ENCODE peak calls at places on chromosomes 12 and 14, in seven cellular contexts. X, B, D, K, Y, G and H are unnamed samples.

GRCh38 chr14:65069874-65070709 is 32.2 kb downstream of the MAX start:
- DNase-seq in X (no peak), B (no peak), D (no peak), K (no peak), Y (no peak), G (no peak), H (no peak)

GRCh38 chr14:49972840-49973239 is 80.0 kb downstream of the ARF6 start:
- DNase-seq in X (peak; percentile 31), B (peak; percentile 71), D (peak; percentile 79), K (peak; percentile 72), Y (no peak), G (peak; percentile 82), H (no peak)

GRCh38 chr12:48779869-48780268 is 9.0 kb downstream of the ADCY6 start:
- DNase-seq in X (peak; percentile 32), B (no peak), D (peak; percentile 82), K (no peak), Y (no peak), G (no peak), H (peak; percentile 91)

GRCh38 chr12:24380122-24380521 is 430.7 kb upstream of the SOX5 start:
- DNase-seq in X (no peak), B (no peak), D (no peak), K (no peak), Y (no peak), G (no peak), H (no peak)

GRCh38 chr12:14314801-14315200 is 50.7 kb upstream of the ATF7IP start:
- DNase-seq in X (no peak), B (no peak), D (no peak), K (no peak), Y (peak; percentile 23), G (no peak), H (peak; percentile 74)

GRCh38 chr12:57232156-57232756 is 2.7 kb downstream of the SHMT2 start:
- DNase-seq in X (no peak), B (no peak), D (no peak), K (no peak), Y (no peak), G (no peak), H (no peak)

GRCh38 chr12:30794591-30795409 is 40.0 kb upstream of the CAPRIN2 start:
- DNase-seq in X (peak; percentile 43), B (peak; percentile 94), D (peak; percentile 93), K (peak; percentile 86), Y (no peak), G (peak; percentile 67), H (peak; percentile 95)

GRCh38 chr14:60756847-60757246 is 22.3 kb downstream of the MNAT1 start:
- DNase-seq in X (no peak), B (no peak), D (peak; percentile 21), K (no peak), Y (no peak), G (no peak), H (no peak)

GRCh38 chr14:95527392-95528002 is 7.4 kb upstream of the GLRX5 start:
- DNase-seq in X (no peak), B (no peak), D (no peak), K (no peak), Y (no peak), G (peak; percentile 36), H (peak; percentile 62)

GRCh38 chr12:130366159-130366558 is 28.5 kb downstream of the PIWIL1 start:
- DNase-seq in X (no peak), B (no peak), D (no peak), K (no peak), Y (no peak), G (no peak), H (no peak)

GRCh38 chr12:49819786-49820185 is 8.4 kb downstream of the NCKAP5L start:
- DNase-seq in X (no peak), B (no peak), D (no peak), K (no peak), Y (no peak), G (no peak), H (no peak)

GRCh38 chr12:25845415-25845814 is 113.1 kb upstream of the RASSF8 start:
- DNase-seq in X (no peak), B (no peak), D (no peak), K (no peak), Y (no peak), G (no peak), H (no peak)

GRCh38 chr14:23153891-23154796 is 29.3 kb downstream of the SLC7A8 start:
- DNase-seq in X (peak; percentile 90), B (peak; percentile 38), D (peak; percentile 61), K (no peak), Y (no peak), G (no peak), H (peak; percentile 43)

GRCh38 chr12:110578522-110579238 is 4.4 kb downstream of the PPTC7 start:
- DNase-seq in X (no peak), B (peak; percentile 88), D (no peak), K (no peak), Y (no peak), G (no peak), H (no peak)

GRCh38 chr14:80770114-80770917 is 171.2 kb downstream of the CEP128 start:
- DNase-seq in X (no peak), B (no peak), D (peak; percentile 70), K (no peak), Y (no peak), G (no peak), H (no peak)

GRCh38 chr12:133080619-133081407 is at the start of gene ZNF140:
- DNase-seq in X (peak; percentile 87), B (no peak), D (peak; percentile 98), K (peak; percentile 68), Y (peak; percentile 76), G (peak; percentile 94), H (peak; percentile 99)

GRCh38 chr12:131527092-131527491 is 183.8 kb upstream of the SFSWAP start:
- DNase-seq in X (no peak), B (no peak), D (no peak), K (no peak), Y (no peak), G (no peak), H (no peak)

GRCh38 chr12:105696-106095 is 39.1 kb downstream of the IQSEC3 start:
- DNase-seq in X (no peak), B (no peak), D (no peak), K (no peak), Y (no peak), G (no peak), H (no peak)

GRCh38 chr14:75864352-75864751 is 117.4 kb downstream of the TGFB3 start:
- DNase-seq in X (no peak), B (no peak), D (no peak), K (no peak), Y (no peak), G (no peak), H (no peak)

GRCh38 chr12:128966411-128966810 is 113.1 kb downstream of the GLT1D1 start:
- DNase-seq in X (no peak), B (no peak), D (no peak), K (no peak), Y (no peak), G (no peak), H (no peak)

GRCh38 chr12:61694214-61694613 is 566.0 kb upstream of the USP15 start:
- DNase-seq in X (no peak), B (no peak), D (no peak), K (no peak), Y (no peak), G (no peak), H (no peak)

GRCh38 chr12:34302131-34302885 is 280.0 kb downstream of the ALG10 start:
- DNase-seq in X (no peak), B (no peak), D (no peak), K (no peak), Y (no peak), G (no peak), H (no peak)

GRCh38 chr14:53214384-53214783 is 61.3 kb upstream of the DDHD1 start:
- DNase-seq in X (no peak), B (no peak), D (no peak), K (no peak), Y (no peak), G (no peak), H (no peak)

GRCh38 chr12:89971880-89972279 is 263.2 kb upstream of the ATP2B1 start:
- DNase-seq in X (no peak), B (no peak), D (peak; percentile 69), K (no peak), Y (no peak), G (no peak), H (no peak)

GRCh38 chr12:1505576-1505975 is 88.8 kb downstream of the FBXL14 start:
- DNase-seq in X (no peak), B (no peak), D (no peak), K (no peak), Y (no peak), G (no peak), H (no peak)
- TF ChIP-seq POLR2A in X (no peak), B (no peak), D (no peak), K (no peak), Y (no peak), G (no peak), H (no peak)

GRCh38 chr12:73892181-73892580 is 645.5 kb upstream of the ATXN7L3B start:
- DNase-seq in X (no peak), B (no peak), D (peak; percentile 4), K (no peak), Y (no peak), G (no peak), H (no peak)
- TF ChIP-seq MAX in X (no peak), B (no peak), D (no peak), K (no peak), Y (no peak), G (no peak), H (no peak)

DNA sequence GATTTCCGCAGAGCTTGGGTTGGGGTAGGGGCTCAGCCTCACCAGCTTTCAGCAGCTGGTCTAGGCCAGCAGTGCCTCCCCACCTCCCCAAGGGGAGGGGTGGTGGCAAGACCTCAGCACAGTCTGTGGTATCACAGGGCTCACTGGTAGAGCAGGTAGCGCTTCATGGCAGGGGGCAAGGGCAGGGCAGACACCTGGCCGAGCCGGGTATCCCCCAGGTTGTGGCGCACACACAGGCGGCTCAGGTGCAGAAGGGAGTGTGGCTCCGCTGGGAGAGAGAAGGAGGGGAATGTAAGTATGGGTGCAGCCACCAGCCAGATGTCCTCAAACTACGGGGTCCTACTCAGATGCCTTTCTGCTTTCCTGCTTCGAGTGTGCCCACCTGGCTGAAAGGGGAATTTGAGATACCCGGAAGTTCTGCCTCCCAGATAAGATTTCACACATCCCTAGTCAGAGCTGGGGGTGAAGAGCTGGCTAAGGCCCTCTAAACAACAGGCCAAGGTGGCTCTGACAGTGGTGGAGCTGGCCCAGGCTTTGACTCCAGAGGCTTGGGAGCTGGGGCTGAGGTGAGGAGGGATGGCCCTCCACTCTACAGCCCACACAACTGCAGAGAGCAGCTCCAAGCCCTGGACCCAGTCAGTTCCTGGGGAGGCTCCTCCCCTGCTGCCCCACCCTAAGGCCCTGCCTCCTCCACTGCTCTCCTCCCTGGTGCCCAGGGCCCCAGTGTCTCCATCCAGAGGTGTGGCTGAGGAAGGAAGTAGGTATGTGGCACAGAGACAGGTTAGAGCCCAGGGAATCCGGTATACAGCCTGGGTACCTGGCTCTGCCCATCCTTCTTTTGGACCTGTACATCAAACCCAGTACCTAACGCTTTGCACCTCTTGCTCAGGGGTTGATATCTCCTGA is 1.8 kb downstream of the SPSB2 start:
- DNase-seq in X (peak; percentile 46), B (peak; percentile 56), D (no peak), K (peak; percentile 76), Y (no peak), G (no peak), H (peak; percentile 55)
- TF ChIP-seq POLR2A in X (peak; percentile 70), B (peak; percentile 74), D (peak; percentile 38), K (peak; percentile 65), Y (peak; percentile 56), G (peak; percentile 41), H (no peak)

DNA sequence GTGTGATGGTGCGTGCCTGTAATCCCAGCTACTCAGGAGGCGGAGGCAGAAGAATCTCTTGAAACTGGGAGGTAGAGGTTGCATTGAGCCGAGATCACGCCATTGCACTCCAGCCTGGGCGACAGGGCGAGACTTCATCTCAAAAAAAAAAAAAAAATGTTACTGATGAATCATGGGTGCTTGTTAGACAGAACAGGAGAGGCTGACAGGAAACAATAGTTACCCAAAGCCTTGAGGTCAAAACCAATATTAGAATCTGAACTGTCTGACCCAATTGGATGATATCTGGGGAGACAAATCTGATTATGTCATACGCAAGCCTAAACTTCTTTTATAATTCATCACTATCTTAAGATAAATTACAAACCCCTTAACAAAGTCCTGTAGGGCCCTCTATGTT is 40.7 kb upstream of the KIF21A start:
- DNase-seq in X (no peak), B (no peak), D (no peak), K (no peak), Y (no peak), G (no peak), H (no peak)
- TF ChIP-seq MAX in X (no peak), B (no peak), D (no peak), K (no peak), Y (no peak), G (no peak), H (no peak)